ENCODE peak calls at places on chromosomes 6 and 20, in four cellular contexts. P, R, J and X are unnamed samples.
A peak's percentile ranks its signal among the peaks of the same experiment; 100 is the strongest.

GRCh38 chr6:106168097-106168888 is 82.2 kb downstream of the PRDM1 start:
- DNase-seq in P (no peak), R (no peak), J (no peak), X (no peak)

GRCh38 chr6:127404594-127405178 is 54.5 kb downstream of the KIAA0408 start:
- DNase-seq in P (no peak), R (no peak), J (no peak), X (no peak)

GRCh38 chr6:148523051-148523450 is 180.4 kb downstream of the SASH1 start:
- DNase-seq in P (no peak), R (no peak), J (no peak), X (no peak)

GRCh38 chr20:46101957-46102356 is 12.2 kb upstream of the NCOA5 start:
- DNase-seq in P (no peak), R (no peak), J (no peak), X (no peak)

GRCh38 chr6:19413323-19413722 is 423.8 kb upstream of the ID4 start:
- DNase-seq in P (no peak), R (no peak), J (no peak), X (no peak)

GRCh38 chr6:11500008-11500407 is 37.5 kb upstream of the TMEM170B start:
- DNase-seq in P (peak; percentile 9), R (no peak), J (no peak), X (no peak)

GRCh38 chr6:22732186-22732970 is 163.0 kb downstream of the HDGFL1 start:
- DNase-seq in P (no peak), R (no peak), J (no peak), X (no peak)

GRCh38 chr20:2750343-2751251 is 49.8 kb downstream of the CPXM1 start:
- DNase-seq in P (peak; percentile 7), R (no peak), J (no peak), X (peak; percentile 71)

GRCh38 chr6:11263185-11263817 is 30.8 kb upstream of the NEDD9 start:
- DNase-seq in P (peak; percentile 86), R (peak; percentile 67), J (no peak), X (peak; percentile 65)

GRCh38 chr20:50237349-50237748 is 46.7 kb downstream of the CEBPB start:
- DNase-seq in P (no peak), R (no peak), J (no peak), X (no peak)

GRCh38 chr6:6875818-6876470 is 231.8 kb upstream of the RREB1 start:
- DNase-seq in P (no peak), R (no peak), J (no peak), X (peak; percentile 68)

GRCh38 chr6:44073612-44074382 is 53.5 kb downstream of the MRPL14 start:
- DNase-seq in P (no peak), R (no peak), J (no peak), X (no peak)

GRCh38 chr6:41504526-41505021 is 41.6 kb upstream of the FOXP4 start:
- DNase-seq in P (peak; percentile 37), R (no peak), J (no peak), X (no peak)

GRCh38 chr20:25272223-25273000 is 24.5 kb downstream of the PYGB start:
- DNase-seq in P (no peak), R (no peak), J (no peak), X (no peak)

GRCh38 chr6:167575201-167575696 is 250.4 kb downstream of the TTLL2 start:
- DNase-seq in P (no peak), R (no peak), J (peak; percentile 3), X (no peak)

GRCh38 chr6:167574431-167575097 is 249.7 kb downstream of the TTLL2 start:
- DNase-seq in P (no peak), R (no peak), J (peak; percentile 10), X (no peak)

GRCh38 chr6:167576798-167577528 is 249.7 kb upstream of the AFDN start:
- DNase-seq in P (no peak), R (no peak), J (peak; percentile 8), X (no peak)

GRCh38 chr6:167577891-167578361 is 248.8 kb upstream of the AFDN start:
- DNase-seq in P (no peak), R (no peak), J (peak; percentile 2), X (no peak)

GRCh38 chr6:167576050-167576741 is 250.5 kb upstream of the AFDN start:
- DNase-seq in P (no peak), R (no peak), J (peak; percentile 8), X (no peak)
- H3K9me3 ChIP-seq in P (no peaks in the 10 kb centered on the region), R (no peaks in the 10 kb centered on the region), J (no peaks in the 10 kb centered on the region), X (no peaks in the 10 kb centered on the region)

GRCh38 chr6:157520986-157521664 is 140.1 kb downstream of the ZDHHC14 start:
- DNase-seq in P (no peak), R (no peak), J (no peak), X (no peak)

GRCh38 chr6:157518399-157519250 is 137.6 kb downstream of the ZDHHC14 start:
- DNase-seq in P (no peak), R (no peak), J (no peak), X (no peak)

GRCh38 chr6:157517601-157518359 is 136.8 kb downstream of the ZDHHC14 start:
- DNase-seq in P (no peak), R (no peak), J (no peak), X (no peak)

GRCh38 chr6:157520117-157520406 is 139.1 kb downstream of the ZDHHC14 start:
- DNase-seq in P (no peak), R (no peak), J (no peak), X (no peak)

GRCh38 chr6:157519255-157520116 is 138.5 kb downstream of the ZDHHC14 start:
- DNase-seq in P (no peak), R (no peak), J (no peak), X (no peak)
- H3K27ac ChIP-seq in P (no peak overlapping the region), R (no peak overlapping the region), J (no peak overlapping the region), X (no peak overlapping the region)

GRCh38 chr6:27286141-27286540 is 25.9 kb downstream of the POM121L2 start:
- DNase-seq in P (no peak), R (no peak), J (no peak), X (no peak)
- H3K9me3 ChIP-seq in P (no peaks in the 10 kb centered on the region), R (peaks cover 15% of the 10 kb centered on the region), J (no peaks in the 10 kb centered on the region), X (no peaks in the 10 kb centered on the region)

DNA sequence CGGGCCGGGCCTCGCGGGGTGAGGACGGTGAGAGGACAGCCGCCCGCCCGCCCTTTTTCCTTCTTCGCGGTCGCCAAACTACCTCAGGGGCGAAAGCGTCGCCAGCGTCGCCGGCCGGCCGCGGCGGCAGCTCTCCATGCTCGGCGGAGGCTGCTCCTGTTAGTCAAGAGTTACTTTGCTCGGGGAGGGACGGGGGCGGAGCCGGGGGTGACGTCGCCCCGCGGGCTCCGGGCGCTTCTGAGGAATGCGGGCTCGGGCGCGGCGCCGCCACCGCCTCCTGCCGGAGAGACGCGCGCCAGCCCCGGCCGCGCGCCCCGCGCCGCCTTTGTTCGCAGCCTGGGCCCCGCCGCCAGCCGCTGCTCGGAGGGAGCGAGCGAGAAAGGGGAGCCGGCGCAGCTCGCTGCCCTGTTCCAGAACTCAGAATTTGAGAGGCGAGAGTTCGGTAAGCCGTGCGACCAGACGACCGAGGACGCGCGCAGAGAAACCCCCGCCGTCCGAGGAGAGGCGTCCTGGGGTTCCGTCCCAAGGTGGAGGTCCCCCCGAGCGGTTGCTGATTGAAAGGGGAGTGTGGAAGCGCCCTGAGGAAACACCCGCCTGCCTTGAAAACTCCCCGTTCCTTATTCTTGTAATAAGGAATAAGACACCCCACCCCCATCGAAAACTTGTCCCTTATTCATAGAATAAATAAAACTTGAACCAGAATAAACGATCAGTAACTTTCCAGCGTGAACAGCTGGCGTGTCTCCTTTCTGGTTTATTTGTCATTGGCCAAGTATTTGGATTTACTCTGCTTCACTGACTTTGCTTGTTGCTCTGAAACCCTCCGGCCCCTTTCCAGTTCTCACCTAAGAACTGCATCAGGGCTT is at the start of gene PTPRK:
- DNase-seq in P (peak; percentile 94), R (peak; percentile 95), J (peak; percentile 47), X (peak; percentile 98)
- H3K27ac ChIP-seq in P (peak within 1 kb of the TSS; percentile 98), R (peak within 1 kb of the TSS; percentile 99), J (peak within 1 kb of the TSS; percentile 90), X (peak within 1 kb of the TSS; percentile 99)

GRCh38 chr6:150978631-150979030 is 113.1 kb downstream of the MTHFD1L start:
- DNase-seq in P (no peak), R (no peak), J (no peak), X (no peak)

GRCh38 chr6:150977276-150977675 is 111.8 kb downstream of the MTHFD1L start:
- DNase-seq in P (peak; percentile 16), R (no peak), J (no peak), X (no peak)

GRCh38 chr6:150979826-150980225 is 114.3 kb downstream of the MTHFD1L start:
- DNase-seq in P (no peak), R (no peak), J (no peak), X (no peak)

GRCh38 chr6:150971230-150971629 is 105.7 kb downstream of the MTHFD1L start:
- DNase-seq in P (no peak), R (no peak), J (no peak), X (no peak)

GRCh38 chr6:150975136-150975535 is 109.6 kb downstream of the MTHFD1L start:
- DNase-seq in P (no peak), R (no peak), J (no peak), X (no peak)
- H3K9me3 ChIP-seq in P (no peaks in the 10 kb centered on the region), R (no peaks in the 10 kb centered on the region), J (no peaks in the 10 kb centered on the region), X (no peaks in the 10 kb centered on the region)

DNA sequence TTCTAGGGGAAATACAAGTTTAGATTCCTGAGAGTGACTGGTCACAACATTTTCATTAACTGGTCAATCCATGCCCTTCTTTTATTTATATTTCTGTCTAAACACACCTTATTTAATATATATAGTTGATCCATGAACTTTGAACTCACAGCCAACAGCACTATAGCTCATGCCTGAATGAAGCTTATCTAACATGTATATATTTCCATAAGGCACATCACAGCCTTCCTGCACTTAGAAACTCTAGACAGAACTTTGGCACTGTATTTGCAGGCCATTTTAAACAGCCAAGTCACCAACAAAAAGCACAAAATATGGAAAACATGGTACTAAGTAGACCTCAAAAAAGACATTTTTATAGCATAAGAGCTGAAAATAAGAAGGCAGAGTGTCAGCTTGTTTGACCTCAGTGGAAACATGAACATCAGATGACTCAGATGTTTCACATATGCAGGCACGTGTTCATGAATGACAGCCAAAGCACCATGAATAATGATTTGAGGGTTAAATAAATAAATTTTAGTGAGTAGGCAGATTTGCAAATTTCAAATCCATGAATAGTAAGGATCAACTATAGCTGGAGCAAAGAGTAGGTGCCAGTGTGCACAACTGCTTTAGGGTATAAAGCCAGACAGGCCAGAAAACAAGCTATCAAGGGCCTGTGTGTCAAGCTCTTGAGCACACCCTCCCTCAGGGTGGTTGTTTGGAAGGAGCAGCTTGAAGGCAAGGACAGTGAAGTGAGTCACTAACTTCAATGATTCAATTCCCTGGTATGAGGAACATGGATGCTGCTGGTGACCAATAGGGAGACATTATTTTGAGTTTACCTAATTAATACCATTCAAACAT is 88.9 kb upstream of the NT5E start:
- DNase-seq in P (peak; percentile 70), R (no peak), J (no peak), X (peak; percentile 61)
- H3K27ac ChIP-seq in P (peak overlapping the region; percentile 70), R (no peak overlapping the region), J (no peak overlapping the region), X (peak overlapping the region; percentile 82)

DNA sequence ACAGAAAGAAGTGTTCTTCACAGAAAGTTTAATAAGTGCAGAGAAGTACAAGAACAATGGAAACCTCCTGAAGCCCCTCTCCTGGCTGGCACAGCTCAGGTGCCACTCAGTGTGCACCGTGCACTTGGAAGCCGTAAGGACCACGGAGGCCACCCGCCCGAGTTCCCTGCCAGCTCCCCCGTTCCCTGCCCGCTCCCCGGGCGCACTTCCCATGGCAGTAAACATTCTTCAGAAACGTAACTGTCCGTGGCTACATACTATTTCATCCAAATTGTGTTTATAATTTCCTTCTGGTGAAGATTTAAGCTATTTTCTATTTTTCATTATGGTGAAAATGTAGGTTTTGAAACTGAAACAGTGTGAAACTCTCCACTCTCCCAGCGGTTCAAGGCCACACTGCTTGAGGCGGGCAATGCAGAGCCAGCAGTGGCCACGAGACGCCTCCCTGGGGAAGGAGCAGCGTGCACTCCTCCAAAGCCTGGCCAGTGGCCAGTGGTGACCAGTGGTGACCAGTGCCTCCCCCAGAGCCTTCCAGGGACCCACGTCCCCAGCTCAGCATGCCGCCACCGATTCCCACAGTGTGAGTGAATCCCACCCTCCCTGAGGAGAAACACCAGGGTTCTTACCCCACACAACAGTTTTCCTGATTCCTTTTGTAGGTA is 46.4 kb downstream of the TAF4 start:
- DNase-seq in P (no peak), R (peak; percentile 43), J (no peak), X (no peak)
- H3K9me3 ChIP-seq in P (no peaks in the 10 kb centered on the region), R (no peaks in the 10 kb centered on the region), J (no peaks in the 10 kb centered on the region), X (no peaks in the 10 kb centered on the region)